ENCODE peak calls at places on chromosome 17, in seven cellular contexts. I, D, E, J, N, V and X are unnamed samples.

GRCh38 chr17:33522623-33523022 is 229.5 kb upstream of the ASIC2 start:
- DNase-seq in E (no peak), J (no peak), D (no peak), N (no peak), I (no peak), V (no peak), X (no peak)

GRCh38 chr17:50565559-50566350 is 5.2 kb downstream of the CACNA1G start:
- DNase-seq in N (no peak), V (no peak), I (no peak), E (no peak), J (no peak), D (no peak), X (no peak)

GRCh38 chr17:50288306-50288705 is 14.0 kb downstream of the TMEM92 start:
- DNase-seq in J (no peak), V (no peak), E (no peak), N (no peak), I (no peak), D (no peak), X (no peak)

GRCh38 chr17:78327880-78328279 is 32.0 kb downstream of the SOCS3 start:
- DNase-seq in E (no peak), I (no peak), V (no peak), D (no peak), N (no peak), J (no peak), X (no peak)

GRCh38 chr17:78329263-78330059 is 30.4 kb downstream of the SOCS3 start:
- DNase-seq in N (no peak), V (peak), I (no peak), D (no peak), E (no peak), J (peak), X (no peak)

GRCh38 chr17:47270946-47271705 is 17.5 kb downstream of the ITGB3 start:
- DNase-seq in N (no peak), D (no peak), I (no peak), J (no peak), V (no peak), E (no peak), X (no peak)

GRCh38 chr17:51263001-51263400 is 2.7 kb downstream of the UTP18 start:
- DNase-seq in E (no peak), V (peak), N (no peak), I (no peak), D (no peak), J (no peak), X (no peak)

GRCh38 chr17:39791296-39791992 is 53.7 kb downstream of the GRB7 start:
- DNase-seq in E (no peak), V (no peak), N (no peak), I (no peak), J (peak), D (no peak), X (no peak)

GRCh38 chr17:68035131-68035522 is 408 bp upstream of the KPNA2 start:
- DNase-seq in V (no peak), E (peak), D (peak), I (peak), N (peak), J (peak), X (no peak)

GRCh38 chr17:30212750-30213149 is 22.7 kb downstream of the SLC6A4 start:
- DNase-seq in J (peak), I (no peak), E (no peak), V (no peak), D (no peak), N (no peak), X (no peak)

GRCh38 chr17:43406676-43407645 is 8.2 kb downstream of the ARL4D start:
- DNase-seq in V (peak), N (no peak), D (no peak), E (no peak), I (no peak), J (no peak), X (no peak)

GRCh38 chr17:72150632-72151460 is 30.0 kb downstream of the SOX9 start:
- DNase-seq in N (no peak), J (no peak), E (no peak), V (peak), D (no peak), I (no peak), X (no peak)

GRCh38 chr17:65455972-65456343 is 105.5 kb downstream of the AXIN2 start:
- DNase-seq in J (peak), I (no peak), V (peak), E (peak), N (no peak), D (peak), X (peak)

GRCh38 chr17:35257080-35257701 is 14.3 kb downstream of the SLFN5 start:
- DNase-seq in V (peak), N (no peak), D (peak), J (no peak), E (no peak), I (no peak), X (peak)

GRCh38 chr17:47937915-47938314 is 3.5 kb upstream of the PNPO start:
- DNase-seq in E (no peak), J (no peak), N (no peak), V (no peak), D (no peak), I (no peak), X (no peak)

GRCh38 chr17:40095944-40096791 is 4.2 kb downstream of the NR1D1 start:
- DNase-seq in D (no peak), J (peak), N (peak), V (no peak), I (peak), E (no peak), X (no peak)

GRCh38 chr17:75032896-75033294 is 13.9 kb downstream of the ATP5PD start:
- DNase-seq in E (no peak), N (no peak), D (peak), I (no peak), V (no peak), J (no peak), X (no peak)

GRCh38 chr17:48545022-48545376 is at the start of gene HOXB2:
- DNase-seq in E (no peak), J (no peak), V (peak), D (peak), I (no peak), N (no peak), X (no peak)

GRCh38 chr17:17495448-17496188 is 577 bp downstream of the RASD1 start:
- DNase-seq in V (peak), E (no peak), J (peak), D (peak), N (no peak), I (peak), X (no peak)

GRCh38 chr17:13879961-13880466 is 189.3 kb upstream of the COX10 start:
- DNase-seq in V (no peak), E (no peak), I (no peak), N (no peak), D (no peak), J (no peak), X (no peak)

GRCh38 chr17:8726951-8727555 is 17.6 kb downstream of the CCDC42 start:
- DNase-seq in N (no peak), D (peak), I (no peak), E (no peak), V (peak), J (no peak), X (no peak)

GRCh38 chr17:38925263-38925995 is at the start of gene LASP1NB:
- DNase-seq in I (peak), N (no peak), J (peak), E (no peak), D (no peak), V (peak), X (no peak)

GRCh38 chr17:36591434-36592315 is at the start of gene DHRS11:
- DNase-seq in E (peak), N (peak), D (peak), V (peak), J (peak), I (peak), X (peak)

GRCh38 chr17:61002316-61002736 is 324.7 kb downstream of the BCAS3 start:
- DNase-seq in J (no peak), I (no peak), V (peak), E (peak), D (no peak), N (no peak), X (peak)